ENCODE peak calls at places on chromosomes 5 and 9, in six cellular contexts. R is astrocyte, I is uterus, F is heart left ventricle, B is transverse colon, A is left ventricle myocardium inferior. U is an unnamed sample.
A peak's percentile ranks its signal among the peaks of the same experiment; 100 is the strongest.

GRCh38 chr5:99379187-99379586 is 450.4 kb upstream of the CHD1 start:
- DNase-seq in R (no peak), I (no peak), F (no peak), B (no peak), A (no peak), U (no peak)

GRCh38 chr5:96687812-96688453 is 25.8 kb downstream of the CAST start:
- DNase-seq in R (peak; percentile 56), I (no peak), F (no peak), B (no peak), A (no peak), U (no peak)

GRCh38 chr9:107431461-107431860 is 58.1 kb downstream of the KLF4 start:
- DNase-seq in R (no peak), I (no peak), F (no peak), B (no peak), A (no peak), U (no peak)

GRCh38 chr5:35172526-35172925 is 57.8 kb downstream of the PRLR start:
- DNase-seq in R (no peak), I (no peak), F (no peak), B (peak; percentile 40), A (no peak), U (no peak)

GRCh38 chr5:67214713-67215591 is 18.4 kb upstream of the CD180 start:
- DNase-seq in R (no peak), I (no peak), F (no peak), B (peak; percentile 70), A (no peak), U (peak; percentile 53)

GRCh38 chr5:154293219-154293618 is 102.7 kb downstream of the GALNT10 start:
- DNase-seq in R (no peak), I (no peak), F (no peak), B (no peak), A (no peak), U (no peak)

GRCh38 chr9:123456011-123456410 is 100.0 kb downstream of the CRB2 start:
- DNase-seq in R (no peak), I (no peak), F (no peak), B (peak; percentile 80), A (no peak), U (no peak)

GRCh38 chr5:171907731-171908343 is 98.6 kb downstream of the FBXW11 start:
- DNase-seq in R (peak; percentile 32), I (peak; percentile 51), F (peak; percentile 40), B (peak; percentile 15), A (no peak), U (no peak)

GRCh38 chr9:75390951-75391350 is 302.6 kb downstream of the OSTF1 start:
- DNase-seq in R (no peak), I (no peak), F (no peak), B (no peak), A (no peak), U (no peak)

GRCh38 chr9:117926031-117926655 is 221.9 kb downstream of the TLR4 start:
- DNase-seq in R (peak; percentile 16), I (no peak), F (no peak), B (no peak), A (no peak), U (no peak)

GRCh38 chr5:74400067-74400466 is 240.5 kb downstream of the ENC1 start:
- DNase-seq in R (no peak), I (no peak), F (no peak), B (no peak), A (no peak), U (no peak)

GRCh38 chr5:68652507-68652906 is 437.0 kb downstream of the PIK3R1 start:
- DNase-seq in R (peak; percentile 25), I (peak; percentile 77), F (no peak), B (no peak), A (no peak), U (no peak)

GRCh38 chr9:124254261-124254682 is 3.5 kb upstream of the NEK6 start:
- DNase-seq in R (no peak), I (no peak), F (no peak), B (no peak), A (no peak), U (no peak)

GRCh38 chr9:14942037-14942436 is 31.8 kb upstream of the FREM1 start:
- DNase-seq in R (no peak), I (peak; percentile 62), F (no peak), B (no peak), A (no peak), U (no peak)

DNA sequence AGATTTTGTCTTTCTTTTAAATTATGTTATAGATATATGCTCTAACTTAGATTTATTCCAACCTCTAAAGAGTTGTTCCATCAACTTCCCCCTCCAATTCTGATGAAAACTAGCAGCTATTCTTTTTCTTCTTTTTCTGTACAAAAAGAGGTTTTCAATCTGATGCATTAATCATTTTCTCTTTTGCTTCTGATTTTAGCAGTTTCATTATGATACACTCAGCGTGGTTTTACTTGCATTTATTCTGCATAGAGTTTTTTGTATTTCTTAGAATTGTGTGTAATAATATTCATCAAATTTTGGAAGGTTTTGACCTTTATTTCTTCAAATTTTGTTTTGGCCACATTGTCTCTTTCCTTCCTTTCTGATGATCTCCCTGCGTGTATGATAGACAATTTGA is 968.1 kb upstream of the CDH18 start:
- DNase-seq in R (no peak), I (no peak), F (no peak), B (no peak), A (no peak), U (no peak)
- H3K27ac ChIP-seq in R (no peak overlapping the region), I (no peak overlapping the region), F (no peak overlapping the region), B (no peak overlapping the region), A (no peak overlapping the region), U (no peak overlapping the region)

GRCh38 chr5:103283869-103284268 is 25.3 kb downstream of the MACIR start:
- DNase-seq in R (no peak), I (no peak), F (no peak), B (no peak), A (no peak), U (no peak)
- H3K27ac ChIP-seq in R (no peak overlapping the region), I (no peak overlapping the region), F (no peak overlapping the region), B (no peak overlapping the region), A (no peak overlapping the region), U (no peak overlapping the region)

DNA sequence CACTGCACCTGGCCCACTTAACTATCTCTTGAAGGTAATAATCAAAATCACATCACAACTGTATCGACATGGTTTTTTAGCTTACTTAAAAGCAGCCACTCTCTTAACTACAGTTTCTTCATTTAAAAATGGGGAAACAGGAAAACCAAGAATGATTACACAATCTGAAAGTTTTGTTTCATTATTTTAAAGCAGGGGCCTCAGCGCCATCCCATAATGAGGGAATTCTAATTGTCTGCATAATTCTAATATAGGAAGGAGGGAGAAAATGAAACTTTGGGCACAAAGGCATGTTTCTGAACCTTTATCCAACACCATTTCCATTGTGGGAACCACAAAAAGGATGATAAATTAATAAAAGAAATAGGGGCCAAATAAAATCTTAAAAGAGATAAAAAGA is 7.6 kb downstream of the HACD4 start:
- DNase-seq in R (no peak), I (no peak), F (no peak), B (no peak), A (no peak), U (no peak)
- H3K27ac ChIP-seq in R (no peak overlapping the region), I (no peak overlapping the region), F (no peak overlapping the region), B (no peak overlapping the region), A (no peak overlapping the region), U (no peak overlapping the region)

DNA sequence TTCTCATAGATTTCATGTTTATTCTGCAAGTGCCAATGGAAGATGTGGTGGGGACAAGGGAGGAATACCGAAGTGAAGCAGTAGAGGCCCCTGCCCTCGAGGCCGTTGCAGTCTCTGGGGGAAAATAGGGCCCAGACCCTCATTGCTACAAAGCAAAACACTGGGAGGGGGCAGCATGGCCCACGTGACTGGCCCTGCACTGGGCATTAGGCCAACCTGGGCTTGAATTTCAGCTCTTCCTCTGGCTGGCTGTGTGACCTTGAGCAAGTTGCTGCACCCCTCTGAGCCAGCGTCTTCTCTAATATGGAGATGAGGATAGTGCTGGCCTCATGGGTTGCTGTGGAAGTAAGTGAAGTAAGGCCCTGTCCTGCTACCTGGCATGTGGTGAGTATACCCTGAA is 709 bp upstream of the SYNPO start:
- DNase-seq in R (no peak), I (no peak), F (no peak), B (no peak), A (no peak), U (no peak)
- H3K27ac ChIP-seq in R (peak overlapping the region; percentile 99), I (peak overlapping the region; percentile 94), F (peak overlapping the region; percentile 75), B (peak overlapping the region; percentile 89), A (peak overlapping the region; percentile 97), U (peak overlapping the region; percentile 82)

DNA sequence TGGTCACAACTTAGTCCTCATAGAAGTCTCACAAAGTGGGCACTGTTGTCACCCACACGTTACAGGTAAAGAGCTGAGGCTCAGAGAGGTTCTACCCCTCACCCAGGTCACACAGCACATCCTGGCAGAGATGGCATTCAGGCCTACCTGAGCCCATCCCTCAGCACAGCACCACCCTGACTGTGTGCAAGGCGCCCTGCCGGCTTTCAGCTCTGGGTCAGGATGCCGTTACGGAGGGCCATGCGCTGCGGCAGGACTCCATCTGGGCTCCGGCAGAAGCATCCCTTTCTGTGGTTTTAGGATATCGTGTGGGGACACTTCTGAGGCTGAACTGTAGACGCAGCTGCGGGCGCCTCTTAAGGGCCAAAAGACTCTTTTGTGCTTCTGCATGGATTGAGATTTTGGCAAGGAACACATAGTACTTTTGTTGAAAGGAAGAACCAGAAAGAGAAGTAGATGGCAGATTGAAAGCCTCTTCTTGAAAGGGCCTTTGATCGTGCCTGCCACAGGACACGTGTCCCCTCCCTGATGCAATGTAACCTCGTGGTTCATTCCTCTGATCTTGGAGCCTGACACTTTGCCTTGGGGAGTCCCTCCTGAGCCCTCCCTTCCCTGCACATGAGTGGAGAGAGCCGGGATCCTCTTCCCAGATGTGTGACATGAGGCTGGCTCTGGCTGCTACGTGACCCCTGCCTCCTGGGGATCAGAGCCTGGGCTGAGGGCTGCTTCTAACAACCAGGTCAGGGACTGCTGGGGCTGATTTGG is 31.3 kb downstream of the USP20 start:
- DNase-seq in R (no peak), I (no peak), F (no peak), B (no peak), A (no peak), U (no peak)
- H3K27ac ChIP-seq in R (no peak overlapping the region), I (no peak overlapping the region), F (no peak overlapping the region), B (peak overlapping the region; percentile 5), A (no peak overlapping the region), U (peak overlapping the region; percentile 39)